ENCODE peak calls at places on chromosomes 16 and 17, in six cellular contexts. A is NCI-H1417, Q is omental fat pad, H is HTR-8/SVneo, K is AG08395, S is astrocyte of the cerebellum. Y is an unnamed sample.

GRCh38 chr17:32385971-32386370 is 36.0 kb downstream of the ZNF207 start:
- DNase-seq in A (no peak), Q (no peak), H (no peak), K (no peak), S (no peak), Y (no peak)

GRCh38 chr16:73068546-73069401 is 20.8 kb upstream of the ZFHX3 start:
- DNase-seq in A (peak), Q (no peak), H (peak), K (peak), S (no peak), Y (peak)

GRCh38 chr17:37818689-37819088 is 73.8 kb upstream of the HNF1B start:
- DNase-seq in A (peak), Q (no peak), H (no peak), K (no peak), S (peak), Y (peak)

GRCh38 chr16:54210437-54211081 is 76.0 kb downstream of the IRX3 start:
- DNase-seq in A (no peak), Q (no peak), H (no peak), K (no peak), S (no peak), Y (no peak)

GRCh38 chr16:89320717-89321501 is 103.4 kb downstream of the ZNF778 start:
- DNase-seq in A (peak), Q (no peak), H (no peak), K (peak), S (peak), Y (peak)

GRCh38 chr16:88455610-88456355 is 2.7 kb downstream of the ZFPM1 start:
- DNase-seq in A (no peak), Q (no peak), H (peak), K (peak), S (no peak), Y (peak)

GRCh38 chr16:89142474-89143197 is 28.9 kb upstream of the CDH15 start:
- DNase-seq in A (peak), Q (no peak), H (no peak), K (no peak), S (no peak), Y (peak)

GRCh38 chr16:31875112-31875803 is 1.7 kb downstream of the ZNF267 start:
- DNase-seq in A (no peak), Q (no peak), H (no peak), K (peak), S (no peak), Y (peak)

GRCh38 chr17:72392056-72393010 is 271.5 kb downstream of the SOX9 start:
- DNase-seq in A (peak), Q (no peak), H (no peak), K (peak), S (no peak), Y (no peak)

GRCh38 chr16:17379121-17379571 is 91.6 kb downstream of the XYLT1 start:
- DNase-seq in A (no peak), Q (no peak), H (no peak), K (peak), S (no peak), Y (no peak)